ENCODE peak calls at places on chromosomes 7 and 10, in four cellular contexts. G, R, Z and N are unnamed samples.

GRCh38 chr7:45013465-45013967 is 13.5 kb downstream of the CCM2 start:
- DNase-seq in G (no peak), R (no peak), Z (no peak), N (no peak)

GRCh38 chr7:74476546-74477095 is 22.9 kb downstream of the GTF2IRD1 start:
- DNase-seq in G (no peak), R (no peak), Z (no peak), N (no peak)

GRCh38 chr10:5596611-5597341 is 69.6 kb downstream of the ASB13 start:
- DNase-seq in G (no peak), R (peak), Z (no peak), N (no peak)

GRCh38 chr10:121080324-121080807 is 229.2 kb downstream of the WDR11 start:
- DNase-seq in G (no peak), R (no peak), Z (no peak), N (no peak)

GRCh38 chr7:55077581-55078410 is 59.0 kb downstream of the EGFR start:
- DNase-seq in G (no peak), R (no peak), Z (no peak), N (no peak)

GRCh38 chr10:79487296-79488194 is 24.8 kb upstream of the EIF5AL1 start:
- DNase-seq in G (no peak), R (peak), Z (no peak), N (no peak)

GRCh38 chr10:15293862-15294835 is 76.9 kb downstream of the FAM171A1 start:
- DNase-seq in G (no peak), R (peak), Z (no peak), N (no peak)

GRCh38 chr10:113053881-113054280 is 103.8 kb downstream of the TCF7L2 start:
- DNase-seq in G (no peak), R (no peak), Z (no peak), N (no peak)

GRCh38 chr10:71721313-71721712 is 1.7 kb upstream of the C10orf105 start:
- DNase-seq in G (no peak), R (no peak), Z (no peak), N (no peak)

GRCh38 chr7:30842542-30843451 is 68.9 kb upstream of the AQP1 start:
- DNase-seq in G (no peak), R (no peak), Z (no peak), N (no peak)

GRCh38 chr7:108358553-108358952 is 97.7 kb downstream of the NRCAM start:
- DNase-seq in G (no peak), R (peak), Z (no peak), N (no peak)

GRCh38 chr7:157446322-157446721 is 109.5 kb downstream of the DNAJB6 start:
- DNase-seq in G (no peak), R (no peak), Z (no peak), N (no peak)

GRCh38 chr7:1127001-1127400 is 33.0 kb downstream of the ZFAND2A start:
- DNase-seq in G (no peak), R (no peak), Z (no peak), N (no peak)

GRCh38 chr7:2635810-2636701 is 4.3 kb downstream of the TTYH3 start:
- DNase-seq in G (no peak), R (peak), Z (no peak), N (no peak)

GRCh38 chr7:103296901-103297836 is at the start of gene PMPCB:
- DNase-seq in G (peak), R (peak), Z (peak), N (peak)

GRCh38 chr10:59098387-59098786 is 78.1 kb upstream of the PHYHIPL start:
- DNase-seq in G (no peak), R (peak), Z (no peak), N (no peak)

GRCh38 chr10:122882798-122883197 is 3.4 kb upstream of the FAM24B start:
- DNase-seq in G (no peak), R (no peak), Z (no peak), N (no peak)

GRCh38 chr7:895451-896052 is 19.2 kb downstream of the GET4 start:
- DNase-seq in G (no peak), R (no peak), Z (no peak), N (no peak)

GRCh38 chr7:55474944-55475911 is 97.1 kb downstream of the VOPP1 start:
- DNase-seq in G (no peak), R (no peak), Z (no peak), N (no peak)

GRCh38 chr10:17006631-17007161 is 122.9 kb downstream of the CUBN start:
- DNase-seq in G (no peak), R (peak), Z (no peak), N (no peak)

GRCh38 chr7:24956021-24956420 is 24.0 kb downstream of the OSBPL3 start:
- DNase-seq in G (no peak), R (peak), Z (no peak), N (no peak)

GRCh38 chr10:75530337-75530736 is 98.9 kb downstream of the LRMDA start:
- DNase-seq in G (no peak), R (peak), Z (no peak), N (no peak)

GRCh38 chr7:5693529-5693928 is 87.9 kb downstream of the RNF216 start:
- DNase-seq in G (no peak), R (peak), Z (no peak), N (no peak)

GRCh38 chr7:151426486-151426905 is 13.4 kb downstream of the CRYGN start:
- DNase-seq in G (no peak), R (peak), Z (no peak), N (no peak)

GRCh38 chr10:125411724-125412123 is 251.4 kb upstream of the CTBP2 start:
- DNase-seq in G (no peak), R (peak), Z (no peak), N (no peak)

GRCh38 chr10:67015225-67015624 is 89.4 kb downstream of the LRRTM3 start:
- DNase-seq in G (no peak), R (no peak), Z (no peak), N (no peak)